ENCODE peak calls at places on chromosomes 16 and 17, in eight cellular contexts. O, K, S, L, J, G, V and T are unnamed samples.

GRCh38 chr16:19923396-19923795 is 38.7 kb upstream of the GPRC5B start:
- DNase-seq in O (no peak), K (no peak), S (no peak), L (no peak), J (no peak), G (peak; percentile 10), V (no peak), T (no peak)

GRCh38 chr17:37770631-37771518 is 26.0 kb upstream of the HNF1B start:
- DNase-seq in O (no peak), K (peak; percentile 34), S (no peak), L (peak; percentile 37), J (no peak), G (no peak), V (peak; percentile 25), T (no peak)

GRCh38 chr17:67433248-67433924 is 56.3 kb downstream of the PITPNC1 start:
- DNase-seq in O (no peak), K (no peak), S (no peak), L (no peak), J (no peak), G (no peak), V (no peak), T (no peak)

GRCh38 chr16:30715777-30716445 is 16.9 kb downstream of the SRCAP start:
- DNase-seq in O (no peak), K (peak; percentile 62), S (no peak), L (no peak), J (no peak), G (no peak), V (no peak), T (no peak)

GRCh38 chr17:29563816-29564215 is 3.0 kb downstream of the ABHD15 start:
- DNase-seq in O (no peak), K (no peak), S (no peak), L (no peak), J (no peak), G (no peak), V (no peak), T (peak; percentile 59)

GRCh38 chr16:22705799-22706198 is 108.2 kb upstream of the HS3ST2 start:
- DNase-seq in O (no peak), K (no peak), S (no peak), L (no peak), J (no peak), G (no peak), V (no peak), T (no peak)

GRCh38 chr17:4310349-4311060 is 46.7 kb upstream of the ANKFY1 start:
- DNase-seq in O (no peak), K (no peak), S (no peak), L (no peak), J (no peak), G (no peak), V (no peak), T (no peak)

GRCh38 chr17:56939869-56940484 is 20.9 kb downstream of the COIL start:
- DNase-seq in O (no peak), K (peak; percentile 71), S (no peak), L (peak; percentile 59), J (peak; percentile 23), G (no peak), V (peak; percentile 21), T (no peak)

GRCh38 chr17:82267575-82268379 is 5.7 kb downstream of the CSNK1D start:
- DNase-seq in O (peak; percentile 88), K (peak; percentile 19), S (no peak), L (peak; percentile 76), J (no peak), G (no peak), V (peak; percentile 97), T (peak; percentile 97)

GRCh38 chr17:14156689-14157088 is 80.0 kb downstream of the CDRT15 start:
- DNase-seq in O (no peak), K (no peak), S (no peak), L (no peak), J (no peak), G (no peak), V (peak; percentile 18), T (no peak)

GRCh38 chr17:81302861-81303326 is 7.8 kb upstream of the SLC38A10 start:
- DNase-seq in O (no peak), K (no peak), S (no peak), L (no peak), J (no peak), G (no peak), V (no peak), T (no peak)